ENCODE peak calls at places on chromosomes 2 and 18, in five cellular contexts. S is PC-9, Y is A549, Z is pancreas, E is HepG2. G is an unnamed sample. For H3K4me1, the result is how much of the 10 kb centered on the place peaks cover.

GRCh38 chr2:31526946-31527345 is 53.8 kb downstream of the SRD5A2 start:
- DNase-seq in S (no peak), Y (no peak), Z (no peak), E (no peak), G (no peak)

GRCh38 chr2:223001831-223002230 is 50.2 kb upstream of the KCNE4 start:
- DNase-seq in S (no peak), Y (no peak), Z (no peak), E (no peak), G (no peak)

GRCh38 chr2:172693529-172694185 is 42.0 kb upstream of the RAPGEF4 start:
- DNase-seq in S (peak), Y (no peak), Z (no peak), E (no peak), G (no peak)

GRCh38 chr2:200077838-200078237 is 122.5 kb downstream of the MAIP1 start:
- DNase-seq in S (no peak), Y (no peak), Z (no peak), E (no peak), G (no peak)

GRCh38 chr2:195659114-195659513 is 2.1 kb downstream of the SLC39A10 start:
- DNase-seq in S (no peak), Y (no peak), Z (no peak), E (no peak), G (no peak)

GRCh38 chr2:96580771-96581170 is 44.2 kb downstream of the ARID5A start:
- DNase-seq in S (no peak), Y (peak), Z (no peak), E (peak), G (peak)

GRCh38 chr18:74463271-74463670 is 6.2 kb upstream of the DIPK1C start:
- DNase-seq in S (no peak), Y (no peak), Z (no peak), E (no peak), G (no peak)

GRCh38 chr2:173741715-173742114 is 223.5 kb downstream of the SP3 start:
- DNase-seq in S (no peak), Y (no peak), Z (no peak), E (no peak), G (no peak)

GRCh38 chr2:3187467-3187866 is 190.2 kb downstream of the EIPR1 start:
- DNase-seq in S (no peak), Y (no peak), Z (no peak), E (no peak), G (no peak)

GRCh38 chr2:44902767-44903166 is 38.7 kb upstream of the SIX3 start:
- DNase-seq in S (no peak), Y (no peak), Z (no peak), E (no peak), G (no peak)

GRCh38 chr2:239329284-239329971 is 71.4 kb downstream of the HDAC4 start:
- DNase-seq in S (no peak), Y (no peak), Z (no peak), E (no peak), G (no peak)

GRCh38 chr2:206423147-206423546 is 20.2 kb upstream of the ADAM23 start:
- DNase-seq in S (no peak), Y (peak), Z (no peak), E (no peak), G (no peak)

GRCh38 chr2:38152093-38152492 is 76.1 kb upstream of the CYP1B1 start:
- DNase-seq in S (no peak), Y (no peak), Z (no peak), E (no peak), G (no peak)

GRCh38 chr18:42341423-42341822 is 386.4 kb downstream of the PIK3C3 start:
- DNase-seq in S (no peak), Y (no peak), Z (no peak), E (peak), G (no peak)

GRCh38 chr2:174597347-174598047 is at the start of gene WIPF1:
- DNase-seq in S (no peak), Y (no peak), Z (no peak), E (no peak), G (no peak)

GRCh38 chr2:20382965-20383800 is 32.5 kb upstream of the PUM2 start:
- DNase-seq in S (peak), Y (no peak), Z (no peak), E (no peak), G (no peak)

GRCh38 chr2:32858713-32859112 is 88.0 kb upstream of the LTBP1 start:
- DNase-seq in S (no peak), Y (no peak), Z (no peak), E (no peak), G (no peak)

GRCh38 chr2:150549381-150549780 is 61.9 kb upstream of the RND3 start:
- DNase-seq in S (no peak), Y (no peak), Z (no peak), E (no peak), G (no peak)

GRCh38 chr2:119338826-119339561 is 27.6 kb downstream of the C2orf76 start:
- DNase-seq in S (no peak), Y (no peak), Z (no peak), E (no peak), G (no peak)

GRCh38 chr2:218229239-218229638 is 12.2 kb downstream of the ARPC2 start:
- DNase-seq in S (peak), Y (no peak), Z (no peak), E (no peak), G (peak)

GRCh38 chr2:206836722-206837121 is 71.3 kb downstream of the FASTKD2 start:
- DNase-seq in S (no peak), Y (no peak), Z (no peak), E (no peak), G (peak)

DNA sequence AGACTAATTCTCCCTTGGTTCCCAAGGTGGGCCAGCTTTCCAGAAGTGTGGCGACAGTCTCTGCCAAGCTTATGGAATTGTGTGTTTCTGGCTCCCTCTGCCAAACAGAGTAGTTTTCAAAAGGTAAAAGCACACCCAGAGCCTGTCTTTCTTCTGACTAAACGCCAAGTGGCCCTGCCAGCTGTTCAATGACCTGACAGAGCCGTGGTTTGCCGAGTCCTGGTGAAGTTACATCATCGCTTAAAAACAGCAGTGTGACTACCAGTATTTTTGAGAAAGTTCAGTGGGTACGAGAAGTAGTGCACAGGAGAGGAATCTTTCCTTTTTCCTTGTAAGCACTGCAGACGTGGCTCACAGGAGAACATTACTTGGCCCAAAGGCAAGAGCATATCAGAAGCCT is 1.9 kb downstream of the PER2 start:
- DNase-seq in S (peak), Y (no peak), Z (peak), E (peak), G (no peak)
- H3K4me3 ChIP-seq in S (peak), Y (peak), Z (no peak), E (peak), G (no peak)

GRCh38 chr2:224382973-224383555 is 18.8 kb downstream of the FAM124B start:
- DNase-seq in S (no peak), Y (no peak), Z (no peak), E (no peak), G (no peak)

GRCh38 chr2:224379986-224380385 is 21.9 kb downstream of the FAM124B start:
- DNase-seq in S (no peak), Y (no peak), Z (no peak), E (no peak), G (no peak)

GRCh38 chr2:224381913-224382647 is 19.8 kb downstream of the FAM124B start:
- DNase-seq in S (no peak), Y (no peak), Z (no peak), E (no peak), G (peak)

GRCh38 chr2:224379210-224379609 is 22.7 kb downstream of the FAM124B start:
- DNase-seq in S (no peak), Y (no peak), Z (no peak), E (no peak), G (no peak)

GRCh38 chr2:224378087-224379085 is 23.5 kb downstream of the FAM124B start:
- DNase-seq in S (no peak), Y (no peak), Z (no peak), E (no peak), G (no peak)
- TF ChIP-seq CTCF in S (peak), Y (no peak), Z (no peak), E (no peak), G (peak)

GRCh38 chr18:70374154-70374553 is 85.3 kb downstream of the SOCS6 start:
- DNase-seq in S (no peak), Y (no peak), Z (no peak), E (no peak), G (no peak)
- H3K4me1 ChIP-seq in S (under half), Y (half or more), Z (under half), E (half or more), G (under half)

GRCh38 chr2:69936913-69937312 is 22.0 kb downstream of the MXD1 start:
- DNase-seq in S (no peak), Y (no peak), Z (no peak), E (no peak), G (no peak)
- H3K4me3 ChIP-seq in S (no peak), Y (no peak), Z (no peak), E (no peak), G (no peak)

GRCh38 chr2:63831176-63831575 is 10.5 kb upstream of the UGP2 start:
- DNase-seq in S (no peak), Y (no peak), Z (no peak), E (no peak), G (no peak)
- TF ChIP-seq CTCF in S (no peak), Y (no peak), Z (no peak), E (no peak), G (no peak)

GRCh38 chr18:63316612-63317555 is 2.7 kb downstream of the BCL2 start:
- DNase-seq in S (no peak), Y (no peak), Z (no peak), E (no peak), G (no peak)

GRCh38 chr18:63318882-63319382 is 637 bp downstream of the BCL2 start:
- DNase-seq in S (no peak), Y (no peak), Z (no peak), E (no peak), G (no peak)

GRCh38 chr18:63319383-63320040 is at the start of gene BCL2:
- DNase-seq in S (no peak), Y (peak), Z (peak), E (no peak), G (peak)

GRCh38 chr18:63317556-63317946 is 2.0 kb downstream of the BCL2 start:
- DNase-seq in S (no peak), Y (no peak), Z (no peak), E (no peak), G (no peak)

DNA sequence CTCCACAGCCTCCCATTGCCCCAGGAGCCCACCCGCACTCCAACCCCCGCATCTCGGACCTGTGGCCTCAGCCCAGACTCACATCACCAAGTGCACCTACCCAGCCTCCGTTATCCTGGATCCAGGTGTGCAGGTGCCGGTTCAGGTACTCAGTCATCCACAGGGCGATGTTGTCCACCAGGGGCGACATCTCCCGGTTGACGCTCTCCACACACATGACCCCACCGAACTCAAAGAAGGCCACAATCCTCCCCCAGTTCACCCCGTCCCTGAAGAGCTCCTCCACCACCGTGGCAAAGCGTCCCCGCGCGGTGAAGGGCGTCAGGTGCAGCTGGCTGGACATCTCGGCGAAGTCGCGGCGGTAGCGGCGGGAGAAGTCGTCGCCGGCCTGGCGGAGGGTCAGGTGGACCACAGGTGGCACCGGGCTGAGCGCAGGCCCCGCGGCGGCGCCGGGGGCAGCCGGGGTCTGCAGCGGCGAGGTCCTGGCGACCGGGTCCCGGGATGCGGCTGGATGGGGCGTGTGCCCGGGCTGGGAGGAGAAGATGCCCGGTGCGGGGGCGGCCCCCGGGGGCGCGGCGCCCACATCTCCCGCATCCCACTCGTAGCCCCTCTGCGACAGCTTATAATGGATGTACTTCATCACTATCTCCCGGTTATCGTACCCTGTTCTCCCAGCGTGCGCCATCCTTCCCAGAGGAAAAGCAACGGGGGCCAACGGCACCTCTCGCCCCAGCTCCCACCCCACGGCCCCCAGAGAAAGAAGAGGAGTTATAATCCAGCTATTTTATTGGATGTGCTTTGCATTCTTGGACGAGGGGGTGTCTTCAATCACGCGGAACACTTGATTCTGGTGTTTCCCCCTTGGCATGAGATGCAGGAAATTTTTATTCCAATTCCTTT is 1.3 kb downstream of the BCL2 start:
- DNase-seq in S (no peak), Y (no peak), Z (peak), E (no peak), G (no peak)
- H3K4me1 ChIP-seq in S (under half), Y (under half), Z (under half), E (under half), G (under half)

DNA sequence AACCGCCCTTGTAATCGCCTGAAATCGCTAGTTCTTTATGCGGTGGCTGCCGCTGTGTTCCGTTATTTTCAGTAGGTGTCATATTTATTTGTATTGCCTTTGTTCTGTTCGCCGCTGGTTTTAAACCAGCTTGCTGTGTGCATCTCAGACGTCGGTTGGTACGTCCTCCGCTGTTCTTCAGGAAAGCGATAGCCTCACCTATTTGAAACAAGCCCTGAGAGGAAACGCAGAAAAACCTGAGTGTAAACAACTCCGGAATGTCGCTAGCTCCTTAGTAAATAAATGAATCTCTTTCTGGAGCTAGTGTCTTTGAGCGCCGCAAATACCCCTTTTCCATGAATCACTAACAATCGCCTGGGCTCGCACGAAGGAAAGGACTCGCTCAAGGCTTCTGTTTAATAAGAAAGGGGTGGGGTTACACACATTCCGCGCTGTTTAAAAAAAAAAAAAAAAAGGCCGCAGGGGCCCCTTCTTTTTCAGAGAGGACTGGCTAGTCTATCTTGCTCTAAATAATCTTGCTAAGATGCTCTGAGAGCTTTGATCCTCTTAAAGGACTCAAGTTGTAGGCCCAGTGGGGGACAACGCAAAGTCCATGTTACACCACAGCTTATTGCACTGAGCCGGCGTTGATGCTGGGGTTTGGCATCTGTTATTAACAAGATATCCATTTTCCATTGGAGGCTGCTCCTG is 3.0 kb downstream of the HOXD8 start:
- DNase-seq in S (no peak), Y (no peak), Z (no peak), E (no peak), G (no peak)
- H3K4me3 ChIP-seq in S (no peak), Y (no peak), Z (no peak), E (no peak), G (no peak)

G was measured in cardiac muscle cell.